ENCODE peak calls at places on chromosomes 1 and 21, in eight cellular contexts. U is hypothalamus, O is lower leg skin, T is sciatic nerve, M is C1 segment of cervical spinal cord, P is NCI-H524 treated with DMSO at 0.1 percent for 48 hours, Z is HEK293T, B is putamen. L is an unnamed sample.

GRCh38 chr1:199151634-199152429 is 513.0 kb downstream of the PTPRC start:
- DNase-seq in U (no peak), O (no peak), T (no peak), M (no peak), P (no peak), Z (no peak), B (no peak), L (no peak)

GRCh38 chr21:44907966-44908364 is 12.7 kb downstream of the ITGB2 start:
- DNase-seq in U (no peak), O (no peak), T (no peak), M (no peak), P (no peak), Z (no peak), B (no peak), L (no peak)

GRCh38 chr21:31732891-31733520 is 1.1 kb upstream of the SCAF4 start:
- DNase-seq in U (no peak), O (no peak), T (no peak), M (no peak), P (no peak), Z (peak), B (no peak), L (no peak)

GRCh38 chr1:44545961-44546360 is 128.3 kb downstream of the TMEM53 start:
- DNase-seq in U (no peak), O (no peak), T (no peak), M (no peak), P (no peak), Z (no peak), B (no peak), L (no peak)

GRCh38 chr1:33364578-33364945 is 43.7 kb upstream of the A3GALT2 start:
- DNase-seq in U (no peak), O (no peak), T (no peak), M (no peak), P (no peak), Z (no peak), B (no peak), L (no peak)

GRCh38 chr1:110259770-110260169 is 49.7 kb downstream of the KCNC4 start:
- DNase-seq in U (no peak), O (peak), T (no peak), M (no peak), P (no peak), Z (no peak), B (no peak), L (no peak)

GRCh38 chr1:231750818-231751623 is 124.4 kb downstream of the DISC1 start:
- DNase-seq in U (no peak), O (no peak), T (no peak), M (no peak), P (no peak), Z (no peak), B (no peak), L (no peak)

GRCh38 chr1:204583909-204584632 is 67.9 kb downstream of the MDM4 start:
- DNase-seq in U (peak), O (no peak), T (no peak), M (no peak), P (no peak), Z (no peak), B (peak), L (peak)

GRCh38 chr1:220217383-220217988 is 54.8 kb downstream of the RAB3GAP2 start:
- DNase-seq in U (no peak), O (no peak), T (no peak), M (no peak), P (no peak), Z (peak), B (no peak), L (no peak)

GRCh38 chr21:40770435-40771055 is 76.4 kb downstream of the DSCAM start:
- DNase-seq in U (no peak), O (peak), T (no peak), M (no peak), P (no peak), Z (no peak), B (no peak), L (no peak)

GRCh38 chr1:53317651-53318539 is 10.0 kb downstream of the LRP8 start:
- DNase-seq in U (no peak), O (no peak), T (no peak), M (no peak), P (no peak), Z (no peak), B (no peak), L (no peak)

GRCh38 chr1:24735619-24736375 is 9.4 kb upstream of the CLIC4 start:
- DNase-seq in U (no peak), O (no peak), T (peak), M (peak), P (peak), Z (peak), B (no peak), L (peak)

GRCh38 chr1:196071452-196071851 is 536.8 kb downstream of the KCNT2 start:
- DNase-seq in U (no peak), O (no peak), T (no peak), M (no peak), P (no peak), Z (peak), B (no peak), L (no peak)

GRCh38 chr1:217528271-217528670 is 102.6 kb downstream of the GPATCH2 start:
- DNase-seq in U (no peak), O (no peak), T (no peak), M (no peak), P (no peak), Z (no peak), B (no peak), L (no peak)

GRCh38 chr21:38244407-38244787 is 12.4 kb upstream of the KCNJ15 start:
- DNase-seq in U (no peak), O (no peak), T (no peak), M (no peak), P (no peak), Z (no peak), B (no peak), L (no peak)

GRCh38 chr21:35478096-35479080 is 429.3 kb upstream of the RUNX1 start:
- DNase-seq in U (no peak), O (no peak), T (no peak), M (no peak), P (no peak), Z (no peak), B (no peak), L (no peak)

GRCh38 chr1:56516539-56517252 is 62.7 kb downstream of the PLPP3 start:
- DNase-seq in U (no peak), O (no peak), T (no peak), M (no peak), P (no peak), Z (no peak), B (no peak), L (no peak)

GRCh38 chr21:36587388-36587787 is 107.5 kb upstream of the CLDN14 start:
- DNase-seq in U (no peak), O (no peak), T (no peak), M (no peak), P (no peak), Z (no peak), B (no peak), L (no peak)

GRCh38 chr1:205913451-205914204 is 29.6 kb downstream of the SLC26A9 start:
- DNase-seq in U (no peak), O (no peak), T (no peak), M (no peak), P (no peak), Z (no peak), B (no peak), L (peak)

GRCh38 chr1:212190169-212190568 is 95.0 kb upstream of the PPP2R5A start:
- DNase-seq in U (no peak), O (peak), T (no peak), M (no peak), P (no peak), Z (no peak), B (no peak), L (no peak)

GRCh38 chr1:8017495-8018310 is 8.4 kb downstream of the ERRFI1 start:
- DNase-seq in U (no peak), O (no peak), T (no peak), M (no peak), P (no peak), Z (no peak), B (peak), L (peak)

GRCh38 chr1:45351508-45351907 is 11.3 kb upstream of the MUTYH start:
- DNase-seq in U (no peak), O (peak), T (no peak), M (no peak), P (no peak), Z (no peak), B (no peak), L (no peak)

GRCh38 chr1:181645171-181645570 is 161.9 kb downstream of the CACNA1E start:
- DNase-seq in U (no peak), O (no peak), T (no peak), M (no peak), P (no peak), Z (no peak), B (no peak), L (no peak)

GRCh38 chr1:91803847-91804545 is 82.0 kb downstream of the TGFBR3 start:
- DNase-seq in U (no peak), O (peak), T (no peak), M (no peak), P (no peak), Z (no peak), B (no peak), L (no peak)

GRCh38 chr1:63968663-63969460 is 195.0 kb downstream of the ROR1 start:
- DNase-seq in U (no peak), O (no peak), T (no peak), M (no peak), P (no peak), Z (no peak), B (no peak), L (no peak)

GRCh38 chr1:156295391-156295947 is at the start of gene GLMP:
- DNase-seq in U (peak), O (peak), T (peak), M (no peak), P (no peak), Z (peak), B (peak), L (no peak)

GRCh38 chr21:16554522-16554921 is 824.7 kb downstream of the USP25 start:
- DNase-seq in U (no peak), O (no peak), T (no peak), M (no peak), P (no peak), Z (no peak), B (no peak), L (no peak)

GRCh38 chr1:32773018-32773763 is 44.0 kb downstream of the YARS1 start:
- DNase-seq in U (no peak), O (peak), T (peak), M (peak), P (no peak), Z (peak), B (peak), L (peak)

GRCh38 chr1:229121845-229122436 is 149.0 kb upstream of the RAB4A start:
- DNase-seq in U (no peak), O (no peak), T (no peak), M (no peak), P (no peak), Z (no peak), B (no peak), L (no peak)

GRCh38 chr21:38268859-38269566 is 12.2 kb downstream of the KCNJ15 start:
- DNase-seq in U (no peak), O (no peak), T (no peak), M (no peak), P (no peak), Z (no peak), B (no peak), L (no peak)

GRCh38 chr1:206461602-206462455 is 8.4 kb upstream of the IKBKE start:
- DNase-seq in U (no peak), O (no peak), T (peak), M (no peak), P (no peak), Z (peak), B (peak), L (no peak)

GRCh38 chr1:33997127-33998047 is 133.5 kb downstream of the HMGB4 start:
- DNase-seq in U (no peak), O (peak), T (no peak), M (no peak), P (peak), Z (no peak), B (no peak), L (no peak)

GRCh38 chr1:25755475-25756125 is 44.4 kb upstream of the SELENON start:
- DNase-seq in U (no peak), O (no peak), T (no peak), M (no peak), P (no peak), Z (no peak), B (no peak), L (no peak)

GRCh38 chr1:231544943-231545592 is 16.6 kb downstream of the TSNAX start:
- DNase-seq in U (no peak), O (no peak), T (no peak), M (no peak), P (no peak), Z (no peak), B (no peak), L (no peak)

GRCh38 chr21:44612029-44612486 is at the start of gene KRTAP10-8:
- DNase-seq in U (no peak), O (no peak), T (no peak), M (no peak), P (no peak), Z (no peak), B (no peak), L (no peak)